ENCODE peak calls at places on chromosome 17, in seven cellular contexts. J is fibroblast of the aortic adventitia; V is Calu3; Z is effector CD8-positive, alpha-beta T cell; K is activated T-helper 1 cell treated with Interleukin-2 at 50 U/mL for 16 hours; T is RWPE1; S is lower lobe of right lung. D is an unnamed sample.

GRCh38 chr17:72432143-72432604 is 311.4 kb downstream of the SOX9 start:
- DNase-seq in J (no peak), K (no peak), T (no peak), Z (no peak), V (no peak), S (no peak), D (no peak)

GRCh38 chr17:10149573-10150399 is 48.6 kb downstream of the GAS7 start:
- DNase-seq in V (peak), Z (no peak), J (peak), K (no peak), S (no peak), T (peak), D (no peak)

GRCh38 chr17:67549787-67550186 is 167.9 kb upstream of the NOL11 start:
- DNase-seq in K (no peak), V (no peak), J (no peak), S (no peak), Z (no peak), T (no peak), D (no peak)

GRCh38 chr17:31917065-31917529 is 15.6 kb upstream of the UTP6 start:
- DNase-seq in K (no peak), T (no peak), V (peak), Z (no peak), J (no peak), S (no peak), D (no peak)

GRCh38 chr17:30482555-30482954 is 5.3 kb downstream of the GOSR1 start:
- DNase-seq in T (no peak), J (no peak), V (no peak), K (no peak), Z (no peak), S (no peak), D (no peak)

GRCh38 chr17:1940810-1941185 is 84.3 kb downstream of the RTN4RL1 start:
- DNase-seq in K (no peak), S (no peak), V (no peak), T (no peak), Z (no peak), J (no peak), D (no peak)

GRCh38 chr17:64455993-64456885 is 7.3 kb downstream of the MILR1 start:
- DNase-seq in V (no peak), T (no peak), J (no peak), S (no peak), Z (no peak), K (no peak), D (no peak)

GRCh38 chr17:67636841-67637240 is 80.9 kb upstream of the NOL11 start:
- DNase-seq in T (no peak), K (no peak), S (no peak), J (no peak), V (no peak), Z (no peak), D (no peak)

GRCh38 chr17:4903051-4903818 is at the start of gene CHRNE:
- DNase-seq in V (peak), Z (peak), T (peak), S (peak), K (peak), J (peak), D (peak)

GRCh38 chr17:74759243-74759801 is 10.9 kb downstream of the NHERF1 start:
- DNase-seq in K (peak), V (peak), S (no peak), Z (peak), J (no peak), T (no peak), D (no peak)

GRCh38 chr17:7318121-7318860 is 3.1 kb upstream of the GPS2 start:
- DNase-seq in V (no peak), T (no peak), S (no peak), K (no peak), Z (no peak), J (no peak), D (no peak)

GRCh38 chr17:229130-229944 is 47.9 kb upstream of the DOC2B start:
- DNase-seq in V (no peak), J (no peak), K (no peak), T (no peak), Z (no peak), S (no peak), D (no peak)

GRCh38 chr17:29135464-29135863 is 44.7 kb downstream of the MYO18A start:
- DNase-seq in Z (no peak), T (no peak), S (no peak), K (no peak), V (no peak), J (no peak), D (no peak)

GRCh38 chr17:63962298-63962744 is 10.4 kb downstream of the SCN4A start:
- DNase-seq in K (no peak), Z (no peak), T (no peak), J (no peak), S (no peak), V (no peak), D (peak)

GRCh38 chr17:1169913-1170312 is 9.9 kb downstream of the ABR start:
- DNase-seq in Z (no peak), V (no peak), S (no peak), K (no peak), T (no peak), J (no peak), D (no peak)

GRCh38 chr17:48724241-48725004 is 1.4 kb downstream of the PRAC2 start:
- DNase-seq in V (peak), S (peak), J (peak), K (peak), Z (peak), T (peak), D (peak)

GRCh38 chr17:74272731-74273201 is 1.3 kb upstream of the DNAI2 start:
- DNase-seq in V (no peak), Z (no peak), S (no peak), T (no peak), K (no peak), J (peak), D (no peak)

GRCh38 chr17:50102164-50102991 is 7.2 kb downstream of the PDK2 start:
- DNase-seq in K (no peak), Z (no peak), J (no peak), T (no peak), S (peak), V (peak), D (peak)

GRCh38 chr17:58387834-58388233 is 29.5 kb downstream of the RNF43 start:
- DNase-seq in K (no peak), T (no peak), Z (no peak), V (peak), S (no peak), J (no peak), D (no peak)

GRCh38 chr17:45982791-45983613 is 16.0 kb upstream of the STH start:
- DNase-seq in S (no peak), J (no peak), K (no peak), T (no peak), Z (no peak), V (no peak), D (no peak)

GRCh38 chr17:41655611-41656111 is 31.3 kb upstream of the KRT17 start:
- DNase-seq in S (peak), T (peak), K (no peak), Z (no peak), V (peak), J (no peak), D (no peak)

GRCh38 chr17:44354582-44355309 is 8.9 kb downstream of the FAM171A2 start:
- DNase-seq in V (no peak), T (no peak), J (no peak), S (no peak), Z (peak), K (peak), D (no peak)

GRCh38 chr17:20189322-20189721 is 180.2 kb downstream of the SPECC1 start:
- DNase-seq in Z (no peak), V (no peak), K (no peak), T (peak), S (no peak), J (no peak), D (no peak)

GRCh38 chr17:39920218-39921210 is 2.1 kb upstream of the GSDMB start:
- DNase-seq in T (no peak), J (no peak), V (peak), S (no peak), Z (peak), K (no peak), D (no peak)

GRCh38 chr17:15413101-15413750 is 54.2 kb downstream of the CDRT4 start:
- DNase-seq in T (no peak), S (no peak), Z (no peak), V (no peak), K (no peak), J (no peak), D (no peak)

GRCh38 chr17:15409721-15410247 is 57.6 kb downstream of the CDRT4 start:
- DNase-seq in K (no peak), J (peak), S (no peak), T (peak), V (peak), Z (no peak), D (no peak)

GRCh38 chr17:47286198-47286914 is 32.7 kb downstream of the ITGB3 start:
- DNase-seq in K (no peak), J (no peak), T (no peak), Z (no peak), S (no peak), V (no peak), D (no peak)

GRCh38 chr17:35082073-35082657 is 18.7 kb upstream of the RFFL start:
- DNase-seq in J (peak), V (peak), S (no peak), Z (no peak), T (peak), K (no peak), D (peak)

GRCh38 chr17:36727577-36727976 is 126.2 kb downstream of the MRM1 start:
- DNase-seq in T (no peak), K (no peak), Z (no peak), J (no peak), V (no peak), S (no peak), D (no peak)

GRCh38 chr17:44556114-44556853 is 1.0 kb upstream of the FZD2 start:
- DNase-seq in J (peak), Z (peak), K (no peak), T (no peak), S (no peak), V (peak), D (peak)

GRCh38 chr17:78653382-78653781 is 76.2 kb upstream of the DNAH17 start:
- DNase-seq in S (no peak), V (no peak), J (peak), Z (no peak), K (no peak), T (no peak), D (no peak)

GRCh38 chr17:78494189-78494960 is 82.8 kb downstream of the DNAH17 start:
- DNase-seq in T (no peak), J (no peak), Z (no peak), S (no peak), K (no peak), V (no peak), D (no peak)

GRCh38 chr17:35809855-35810461 is 674 bp downstream of the TAF15 start:
- DNase-seq in K (no peak), T (no peak), V (no peak), S (no peak), J (peak), Z (no peak), D (no peak)